ENCODE peak calls at places on chromosomes 4 and X, in ten cellular contexts. U is NCI-H2029 treated with DMSO at 0.1 percent for 48 hours; R is T-helper 1 cell; W is lung; M is effector CD4-positive, alpha-beta T cell; C is GM04504; V is activated CD4-positive, CD25-positive, alpha-beta regulatory T cell; J is left kidney; S is HuH-7.5; E is glomerular endothelial cell. G is an unnamed sample.

GRCh38 chr4:156949373-156949814 is 22.2 kb downstream of the PDGFC start:
- DNase-seq in U (no peak), R (no peak), W (no peak), M (no peak), C (peak), V (no peak), J (peak), S (no peak), E (peak), G (no peak)

GRCh38 chr4:101670370-101670769 is 120.2 kb upstream of the BANK1 start:
- DNase-seq in U (no peak), R (no peak), W (no peak), M (no peak), C (no peak), V (no peak), J (no peak), S (no peak), E (no peak), G (no peak)

GRCh38 chr4:110188113-110188512 is 10.3 kb downstream of the ELOVL6 start:
- DNase-seq in U (no peak), R (no peak), W (no peak), M (no peak), C (no peak), V (no peak), J (no peak), S (no peak), E (no peak), G (no peak)

GRCh38 chr4:97404876-97405523 is 738.3 kb downstream of the STPG2 start:
- DNase-seq in U (no peak), R (no peak), W (no peak), M (no peak), C (no peak), V (no peak), J (peak), S (no peak), E (no peak), G (no peak)

GRCh38 chrX:55487143-55487542 is 2.5 kb downstream of the USP51 start:
- DNase-seq in U (no peak), R (no peak), W (no peak), M (no peak), C (no peak), V (no peak), J (no peak), S (no peak), E (no peak), G (no peak)

GRCh38 chrX:20913760-20914159 is 460.5 kb upstream of the CNKSR2 start:
- DNase-seq in U (no peak), R (no peak), W (no peak), M (no peak), C (no peak), V (no peak), J (peak), S (no peak), E (no peak), G (no peak)

GRCh38 chr4:186881521-186882220 is 158.0 kb upstream of the FAT1 start:
- DNase-seq in U (no peak), R (no peak), W (no peak), M (no peak), C (no peak), V (no peak), J (no peak), S (no peak), E (no peak), G (no peak)

GRCh38 chrX:64204701-64205440 is 637 bp downstream of the AMER1 start:
- DNase-seq in U (no peak), R (no peak), W (peak), M (peak), C (no peak), V (peak), J (peak), S (no peak), E (no peak), G (peak)

GRCh38 chrX:115367455-115367854 is 77.9 kb downstream of the LUZP4 start:
- DNase-seq in U (no peak), R (no peak), W (no peak), M (no peak), C (peak), V (no peak), J (no peak), S (no peak), E (no peak), G (no peak)

GRCh38 chrX:10017866-10018265 is 50.7 kb downstream of the CLDN34 start:
- DNase-seq in U (no peak), R (no peak), W (no peak), M (no peak), C (no peak), V (no peak), J (peak), S (peak), E (no peak), G (no peak)

GRCh38 chr4:147336252-147336651 is 144.6 kb upstream of the EDNRA start:
- DNase-seq in U (no peak), R (no peak), W (no peak), M (no peak), C (no peak), V (no peak), J (no peak), S (no peak), E (peak), G (no peak)

GRCh38 chrX:5681159-5681558 is 547.5 kb downstream of the NLGN4X start:
- DNase-seq in U (no peak), R (no peak), W (no peak), M (no peak), C (no peak), V (no peak), J (peak), S (no peak), E (no peak), G (no peak)

GRCh38 chrX:15855562-15856256 is 1.1 kb upstream of the AP1S2 start:
- DNase-seq in U (no peak), R (no peak), W (no peak), M (no peak), C (no peak), V (no peak), J (no peak), S (no peak), E (no peak), G (no peak)

GRCh38 chrX:121356139-121356849 is 308.9 kb downstream of the GLUD2 start:
- DNase-seq in U (peak), R (no peak), W (no peak), M (no peak), C (no peak), V (no peak), J (no peak), S (no peak), E (no peak), G (no peak)

GRCh38 chr4:26372525-26373172 is 51.8 kb downstream of the RBPJ start:
- DNase-seq in U (peak), R (peak), W (peak), M (peak), C (no peak), V (peak), J (peak), S (peak), E (peak), G (no peak)

GRCh38 chr4:85431881-85432280 is 43.1 kb upstream of the ARHGAP24 start:
- DNase-seq in U (no peak), R (no peak), W (no peak), M (no peak), C (no peak), V (no peak), J (no peak), S (no peak), E (no peak), G (no peak)

G was measured in hypothalamus.